ENCODE peak calls at places on chromosomes 5 and 9, in four cellular contexts. P is GM12878, J is HepG2, I is K562. B is an unnamed sample.

GRCh38 chr5:63719147-63719546 is 243.1 kb downstream of the HTR1A start:
- DNase-seq in J (no peak), P (no peak), I (no peak), B (no peak)

GRCh38 chr5:95382843-95383242 is 8.3 kb upstream of the FAM81B start:
- DNase-seq in J (no peak), I (no peak), P (no peak), B (peak; percentile 49)

GRCh38 chr5:67052034-67052433 is 144.6 kb downstream of the CD180 start:
- DNase-seq in J (no peak), I (no peak), P (no peak), B (no peak)

GRCh38 chr9:81634915-81635516 is 54.3 kb downstream of the TLE1 start:
- DNase-seq in P (no peak), J (peak; percentile 66), I (no peak), B (no peak)

GRCh38 chr5:124774002-124774318 is 27.5 kb upstream of the ZNF608 start:
- DNase-seq in I (no peak), J (no peak), P (no peak), B (no peak)

GRCh38 chr5:159402328-159402727 is 72.0 kb upstream of the IL12B start:
- DNase-seq in J (no peak), I (no peak), P (no peak), B (peak; percentile 23)

GRCh38 chr9:13787234-13787833 is 507.8 kb upstream of the MPDZ start:
- DNase-seq in I (no peak), P (no peak), J (no peak), B (no peak)

GRCh38 chr9:81083062-81083461 is 606.3 kb downstream of the TLE1 start:
- DNase-seq in I (no peak), J (no peak), P (no peak), B (peak; percentile 33)

GRCh38 chr9:137034039-137034708 is 2.3 kb upstream of the FUT7 start:
- DNase-seq in P (no peak), I (no peak), J (no peak), B (no peak)

GRCh38 chr5:73918791-73919221 is 292.8 kb downstream of the ARHGEF28 start:
- DNase-seq in I (no peak), P (no peak), J (no peak), B (no peak)

GRCh38 chr5:55714339-55714738 is 2.2 kb upstream of the SLC38A9 start:
- DNase-seq in J (no peak), I (no peak), P (no peak), B (no peak)

GRCh38 chr9:109817846-109818472 is 38.0 kb downstream of the PALM2AKAP2 start:
- DNase-seq in I (peak; percentile 73), P (peak; percentile 20), J (peak; percentile 83), B (peak; percentile 71)

GRCh38 chr5:12936184-12936583 is 1008.3 kb downstream of the DNAH5 start:
- DNase-seq in I (no peak), J (no peak), P (no peak), B (no peak)

GRCh38 chr5:137097203-137097602 is 401.9 kb downstream of the SPOCK1 start:
- DNase-seq in I (no peak), J (no peak), P (no peak), B (no peak)

GRCh38 chr5:133404724-133405123 is 207.6 kb downstream of the FSTL4 start:
- DNase-seq in I (no peak), P (no peak), J (no peak), B (no peak)

GRCh38 chr5:76358-77169 is 15.4 kb upstream of the PLEKHG4B start:
- DNase-seq in I (no peak), P (no peak), J (no peak), B (no peak)

GRCh38 chr5:137415231-137415681 is 83.9 kb downstream of the SPOCK1 start:
- DNase-seq in I (no peak), P (no peak), J (no peak), B (no peak)

GRCh38 chr9:31302620-31303418 is 1081.6 kb upstream of the ACO1 start:
- DNase-seq in I (no peak), P (no peak), J (no peak), B (no peak)

DNA sequence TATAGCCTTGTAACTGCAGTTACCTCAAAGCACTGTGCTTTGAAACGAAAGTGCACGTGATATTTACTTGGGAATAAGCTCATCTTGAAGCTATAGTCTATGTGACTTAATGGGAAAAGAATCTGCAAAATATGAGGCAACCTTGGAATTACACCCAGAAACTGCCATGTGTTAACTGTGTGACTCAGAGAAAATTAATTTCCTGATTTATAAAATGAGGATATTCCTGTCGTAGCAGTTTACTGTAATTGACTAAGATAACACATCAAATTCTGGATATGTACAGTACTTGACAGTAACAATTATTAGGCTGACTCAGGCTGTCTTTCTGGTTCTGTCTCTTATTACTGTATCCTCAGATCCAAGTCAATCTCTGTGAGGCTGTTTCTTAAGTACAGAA is 1079.9 kb upstream of the ACO1 start:
- DNase-seq in J (no peak), I (no peak), P (no peak), B (no peak)
- TF ChIP-seq FOXM1 in J (no peak), I (no peak), P (no peak), B (no peak)

DNA sequence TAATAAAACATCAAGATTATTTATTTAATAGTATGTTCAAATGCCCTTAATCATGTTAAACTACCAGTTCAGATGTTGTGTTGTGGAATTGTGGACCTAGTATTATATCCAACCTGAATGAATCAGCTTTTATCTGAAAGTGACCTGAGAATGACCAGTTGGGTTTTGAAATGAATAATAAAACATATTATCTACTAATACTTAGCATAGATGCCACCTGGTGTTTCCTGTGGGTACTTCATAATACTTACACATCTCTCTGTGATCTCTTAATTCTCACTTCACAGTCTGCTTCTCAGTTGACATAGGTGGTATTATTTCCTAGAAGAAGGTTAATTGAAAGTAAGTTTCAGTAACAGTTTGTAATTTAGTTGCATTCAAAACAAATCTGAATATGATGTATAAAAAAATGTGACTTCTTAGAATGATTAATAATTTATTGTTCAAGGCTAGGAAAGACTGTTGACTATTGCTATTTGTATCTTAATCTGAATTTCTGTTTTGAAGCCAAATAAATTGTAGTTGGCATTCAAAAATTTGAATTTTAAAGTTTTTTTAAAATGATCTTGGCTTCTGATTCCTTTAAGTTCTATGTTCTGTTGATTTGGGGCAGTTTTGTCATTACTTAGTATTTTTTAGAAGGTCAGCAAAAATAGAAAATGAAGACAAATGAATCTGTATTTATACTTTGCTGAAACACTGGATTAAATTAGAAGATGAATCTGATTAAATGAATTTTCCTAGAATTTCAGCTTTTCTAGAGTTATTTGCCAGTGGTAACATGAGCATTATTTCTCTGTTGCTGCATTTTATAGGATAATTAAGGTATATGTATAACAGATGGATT is 48.2 kb downstream of the KIF2A start:
- DNase-seq in J (peak; percentile 51), I (peak; percentile 37), P (peak; percentile 35), B (peak; percentile 24)
- TF ChIP-seq TARDBP in J (no peak), I (no peak), P (no peak), B (no peak)

GRCh38 chr9:96667363-96667728 is 12.2 kb upstream of the PRXL2C start:
- DNase-seq in I (no peak), J (no peak), P (no peak), B (no peak)
- TF ChIP-seq FOXK2 in I (no peak), J (no peak), P (no peak), B (no peak)

GRCh38 chr5:178063277-178063676 is 50.1 kb upstream of the N4BP3 start:
- DNase-seq in J (no peak), P (no peak), I (no peak), B (no peak)

GRCh38 chr5:178057839-178058238 is 55.5 kb upstream of the N4BP3 start:
- DNase-seq in P (no peak), I (no peak), J (no peak), B (no peak)

DNA sequence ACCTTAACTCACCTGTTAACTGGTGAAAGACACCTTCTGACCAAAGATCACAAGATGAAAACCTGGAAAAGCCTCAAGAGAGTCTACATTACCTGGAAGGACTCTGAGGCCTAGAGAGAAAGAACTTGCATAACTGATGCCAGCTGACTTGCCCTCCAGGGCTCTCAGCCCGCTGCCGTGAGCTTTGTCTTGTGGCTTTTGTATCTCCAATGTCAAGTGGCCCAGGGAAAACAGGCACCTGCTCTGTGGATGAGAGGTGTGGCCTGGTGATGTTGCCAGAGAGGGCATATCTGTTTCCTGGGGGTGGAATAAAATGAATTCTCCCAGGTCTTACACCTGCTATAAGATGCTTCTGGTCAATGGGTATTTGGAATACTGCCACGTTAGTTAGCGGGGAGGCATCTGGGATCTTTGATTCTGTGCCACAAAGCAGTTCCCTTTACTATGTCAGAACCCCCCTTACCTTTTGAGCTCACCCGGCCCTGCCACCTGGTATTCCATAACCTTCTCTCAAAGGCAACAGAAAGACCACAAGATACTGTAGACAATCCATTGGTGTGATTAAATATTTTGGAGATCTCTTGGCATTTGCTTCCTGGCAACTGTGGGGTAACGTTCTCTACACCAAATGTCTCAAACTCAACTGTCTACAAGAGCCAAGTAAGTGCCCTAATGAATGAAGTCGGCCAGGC is 54.9 kb upstream of the N4BP3 start:
- DNase-seq in J (no peak), P (no peak), I (no peak), B (no peak)
- TF ChIP-seq FOXM1 in J (no peak), P (no peak), I (no peak), B (no peak)

GRCh38 chr5:6712136-6712581 is 1.1 kb upstream of the TENT4A start:
- DNase-seq in I (peak; percentile 50), P (no peak), J (peak; percentile 52), B (peak; percentile 39)
- TF ChIP-seq TARDBP in I (no peak), P (no peak), J (no peak), B (no peak)

GRCh38 chr9:37121881-37122280 is 1.5 kb downstream of the ZCCHC7 start:
- DNase-seq in J (no peak), P (no peak), I (no peak), B (no peak)

GRCh38 chr9:37128051-37128450 is 7.7 kb downstream of the ZCCHC7 start:
- DNase-seq in J (no peak), P (no peak), I (no peak), B (no peak)

GRCh38 chr9:37127018-37127417 is 6.6 kb downstream of the ZCCHC7 start:
- DNase-seq in I (no peak), P (no peak), J (no peak), B (no peak)

DNA sequence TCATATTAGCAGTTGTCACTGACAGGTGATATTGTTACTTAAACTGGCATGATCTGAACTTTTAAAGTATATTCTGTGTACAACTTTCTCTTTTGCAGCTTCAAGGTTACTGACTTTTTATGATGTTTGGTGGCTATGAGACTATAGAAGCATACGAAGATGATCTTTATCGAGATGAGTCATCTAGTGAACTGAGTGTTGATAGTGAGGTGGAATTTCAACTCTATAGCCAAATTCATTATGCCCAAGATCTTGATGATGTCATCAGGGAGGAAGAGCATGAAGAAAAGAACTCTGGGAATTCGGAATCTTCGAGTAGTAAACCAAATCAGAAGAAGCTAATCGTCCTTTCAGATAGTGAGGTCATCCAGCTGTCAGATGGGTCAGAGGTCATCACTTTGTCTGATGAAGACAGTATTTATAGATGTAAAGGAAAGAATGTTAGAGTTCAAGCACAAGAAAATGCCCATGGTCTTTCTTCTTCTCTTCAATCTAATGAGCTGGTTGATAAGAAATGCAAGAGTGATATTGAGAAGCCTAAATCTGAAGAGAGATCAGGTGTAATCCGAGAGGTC is 5.9 kb downstream of the ZCCHC7 start:
- DNase-seq in I (no peak), J (no peak), P (no peak), B (no peak)
- TF ChIP-seq FOXK2 in I (no peak), J (no peak), P (no peak), B (no peak)

GRCh38 chr9:17394868-17395488 is 183.9 kb upstream of the SH3GL2 start:
- DNase-seq in J (no peak), I (no peak), P (no peak), B (no peak)
- TF ChIP-seq FOXM1 in J (no peak), I (no peak), P (no peak), B (no peak)

B was measured in HEK293T.